ENCODE peak calls at places on chromosomes 4 and X, in four cellular contexts. U is WTC11, X is K562, V is HepG2. K is an unnamed sample.

GRCh38 chr4:138242076-138242829 is at the start of gene SLC7A11:
- DNase-seq in U (peak; percentile 66), X (peak; percentile 95), V (peak; percentile 97), K (peak; percentile 93)

GRCh38 chrX:153970398-153971123 is 1.1 kb downstream of the HCFC1 start:
- DNase-seq in U (no peak), X (peak; percentile 87), V (peak; percentile 29), K (no peak)

GRCh38 chr4:6721121-6721520 is 5.1 kb downstream of the BLOC1S4 start:
- DNase-seq in U (no peak), X (no peak), V (no peak), K (no peak)

GRCh38 chr4:61638600-61638999 is 438.5 kb downstream of the ADGRL3 start:
- DNase-seq in U (no peak), X (no peak), V (no peak), K (no peak)

GRCh38 chr4:95256108-95256835 is 292.5 kb downstream of the UNC5C start:
- DNase-seq in U (no peak), X (peak; percentile 62), V (no peak), K (no peak)

GRCh38 chr4:41135761-41136160 is 78.6 kb downstream of the APBB2 start:
- DNase-seq in U (no peak), X (no peak), V (no peak), K (no peak)

GRCh38 chrX:55794420-55794819 is 76.9 kb downstream of the RRAGB start:
- DNase-seq in U (no peak), X (no peak), V (no peak), K (peak; percentile 73)

GRCh38 chr4:14169460-14169859 is 541.9 kb upstream of the BOD1L1 start:
- DNase-seq in U (no peak), X (no peak), V (no peak), K (no peak)

GRCh38 chrX:1427756-1428155 is 25.0 kb downstream of the ASMTL start:
- DNase-seq in U (peak; percentile 8), X (no peak), V (no peak), K (no peak)

GRCh38 chrX:115562492-115562872 is 1.5 kb downstream of the PLS3 start:
- DNase-seq in U (no peak), X (no peak), V (peak; percentile 13), K (no peak)

GRCh38 chrX:68842781-68843581 is 14.2 kb downstream of the EFNB1 start:
- DNase-seq in U (no peak), X (no peak), V (no peak), K (no peak)

GRCh38 chr4:165011403-165011802 is 20.4 kb upstream of the TRIM60 start:
- DNase-seq in U (no peak), X (no peak), V (no peak), K (no peak)

GRCh38 chrX:22652596-22652995 is 347.2 kb upstream of the DDX53 start:
- DNase-seq in U (peak; percentile 18), X (no peak), V (peak; percentile 8), K (no peak)

GRCh38 chr4:155734065-155734464 is 24.8 kb upstream of the GUCY1B1 start:
- DNase-seq in U (no peak), X (no peak), V (no peak), K (no peak)

GRCh38 chrX:110374544-110374943 is 15.9 kb downstream of the RTL9 start:
- DNase-seq in U (no peak), X (peak; percentile 85), V (no peak), K (no peak)

GRCh38 chrX:110204986-110205385 is 112.9 kb downstream of the AMMECR1 start:
- DNase-seq in U (no peak), X (no peak), V (no peak), K (no peak)

GRCh38 chr4:1195894-1196401 is 23.6 kb upstream of the SPON2 start:
- DNase-seq in U (peak; percentile 5), X (no peak), V (no peak), K (no peak)

GRCh38 chrX:36950495-36951253 is 57.5 kb upstream of the FAM47C start:
- DNase-seq in U (peak; percentile 11), X (no peak), V (no peak), K (no peak)

GRCh38 chr4:127479031-127479622 is 153.6 kb upstream of the INTU start:
- DNase-seq in U (no peak), X (peak; percentile 54), V (peak; percentile 5), K (no peak)

GRCh38 chr4:122221322-122221721 is 69.2 kb downstream of the BLTP1 start:
- DNase-seq in U (no peak), X (no peak), V (no peak), K (no peak)

GRCh38 chr4:123701046-123701445 is 304.5 kb downstream of the SPRY1 start:
- DNase-seq in U (no peak), X (no peak), V (no peak), K (no peak)

GRCh38 chr4:87086143-87086805 is 134.1 kb downstream of the KLHL8 start:
- DNase-seq in U (no peak), X (no peak), V (no peak), K (no peak)

GRCh38 chr4:118752551-118752950 is 67.4 kb downstream of the METTL14 start:
- DNase-seq in U (no peak), X (no peak), V (no peak), K (no peak)

GRCh38 chrX:39873111-39873510 is 224.6 kb downstream of the BCOR start:
- DNase-seq in U (no peak), X (no peak), V (no peak), K (no peak)

GRCh38 chr4:19158451-19158850 is 1093.3 kb upstream of the SLIT2 start:
- DNase-seq in U (no peak), X (no peak), V (no peak), K (no peak)

GRCh38 chr4:156778606-156779005 is 193.0 kb downstream of the PDGFC start:
- DNase-seq in U (no peak), X (no peak), V (peak; percentile 45), K (no peak)

GRCh38 chr4:5710962-5711478 is at the start of gene EVC:
- DNase-seq in U (peak; percentile 79), X (peak; percentile 73), V (peak; percentile 54), K (no peak)

GRCh38 chr4:124151031-124151430 is 561.5 kb downstream of the ANKRD50 start:
- DNase-seq in U (no peak), X (no peak), V (no peak), K (no peak)

GRCh38 chr4:177446571-177446970 is 4.3 kb upstream of the AGA start:
- DNase-seq in U (no peak), X (no peak), V (no peak), K (no peak)

GRCh38 chrX:51608071-51608470 is 10.6 kb downstream of the CENPVL3 start:
- DNase-seq in U (no peak), X (no peak), V (no peak), K (no peak)

GRCh38 chrX:119073911-119074310 is 1.1 kb downstream of the CT47C1 start:
- DNase-seq in U (no peak), X (no peak), V (no peak), K (no peak)

GRCh38 chr4:108900018-108900417 is 137.2 kb upstream of the ETNPPL start:
- DNase-seq in U (no peak), X (no peak), V (no peak), K (no peak)

GRCh38 chrX:39766085-39766726 is 331.6 kb downstream of the BCOR start:
- DNase-seq in U (no peak), X (no peak), V (no peak), K (no peak)

GRCh38 chr4:150251752-150252190 is 173.5 kb downstream of the DCLK2 start:
- DNase-seq in U (peak; percentile 34), X (no peak), V (no peak), K (no peak)

GRCh38 chrX:70439016-70439415 is 5.6 kb upstream of the DLG3 start:
- DNase-seq in U (no peak), X (no peak), V (no peak), K (no peak)

GRCh38 chrX:54891573-54891972 is 29.1 kb upstream of the TRO start:
- DNase-seq in U (no peak), X (peak; percentile 58), V (peak; percentile 21), K (no peak)

GRCh38 chrX:154490021-154490413 is 412 bp downstream of the SLC10A3 start:
- DNase-seq in U (no peak), X (peak; percentile 52), V (no peak), K (no peak)

DNA sequence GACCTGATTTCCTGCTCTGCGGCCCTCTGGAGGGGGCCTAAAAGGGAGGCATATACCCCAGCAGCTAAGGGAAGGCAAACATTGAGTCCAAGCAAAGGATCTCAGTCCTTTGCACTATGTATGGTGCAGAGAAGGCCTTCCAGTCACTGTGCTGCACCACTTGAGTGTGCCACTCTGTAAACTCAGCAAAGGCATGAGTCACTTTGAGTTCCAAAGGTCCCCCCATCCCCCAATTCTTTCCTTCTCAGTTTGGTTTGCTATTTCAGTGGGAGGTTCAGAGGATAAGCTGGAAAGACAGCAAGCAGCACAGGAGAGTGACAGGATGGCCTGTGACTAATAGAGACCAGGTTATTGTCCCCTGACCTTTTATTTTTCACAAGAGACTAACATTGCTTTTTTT is 131.3 kb downstream of the FHDC1 start:
- DNase-seq in U (no peak), X (peak; percentile 19), V (peak; percentile 85), K (no peak)
- TF ChIP-seq ETV6 in U (no peak), X (no peak), V (no peak), K (no peak)

GRCh38 chr4:168569066-168569908 is 72.4 kb downstream of the PALLD start:
- DNase-seq in U (no peak), X (peak; percentile 52), V (peak; percentile 1), K (no peak)
- TF ChIP-seq ATF3 in U (no peak), X (no peak), V (no peak), K (no peak)

DNA sequence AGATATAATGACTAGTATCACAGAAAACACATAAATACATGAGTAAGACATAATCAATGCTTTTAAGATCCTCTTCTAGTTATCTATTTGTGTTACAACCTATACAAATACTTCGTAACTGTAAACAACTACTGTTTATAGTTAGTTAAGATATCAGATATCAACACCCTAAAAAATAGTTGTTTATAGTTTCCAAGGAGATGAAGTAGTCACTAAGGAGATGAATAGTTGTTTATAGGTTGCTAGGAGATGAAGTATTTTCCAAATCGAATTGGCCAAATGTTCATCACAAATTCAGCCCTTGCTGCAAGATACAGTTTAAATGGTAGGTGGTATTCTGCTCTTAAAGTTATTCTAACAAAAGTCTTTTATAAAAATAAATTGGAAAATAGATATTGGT is 618.2 kb upstream of the PCDH10 start:
- DNase-seq in U (no peak), X (no peak), V (no peak), K (no peak)
- TF ChIP-seq ETV6 in U (no peak), X (no peak), V (no peak), K (no peak)

DNA sequence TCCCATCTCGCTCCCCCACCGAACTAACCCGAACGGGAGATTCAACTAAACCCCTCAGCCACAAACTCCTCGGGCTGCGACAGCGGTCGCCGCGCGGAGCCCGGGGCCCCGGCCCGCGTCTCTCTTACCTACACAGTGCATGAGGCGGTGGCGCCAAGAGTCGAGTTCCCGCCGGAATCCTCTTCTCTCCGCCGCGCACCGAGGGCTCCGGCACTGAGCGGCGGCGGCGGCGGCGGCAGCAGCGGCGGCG is 160 bp downstream of the LCORL start:
- DNase-seq in U (no peak), X (no peak), V (no peak), K (no peak)
- TF ChIP-seq ATF3 in U (no peak), X (no peak), V (no peak), K (no peak)

DNA sequence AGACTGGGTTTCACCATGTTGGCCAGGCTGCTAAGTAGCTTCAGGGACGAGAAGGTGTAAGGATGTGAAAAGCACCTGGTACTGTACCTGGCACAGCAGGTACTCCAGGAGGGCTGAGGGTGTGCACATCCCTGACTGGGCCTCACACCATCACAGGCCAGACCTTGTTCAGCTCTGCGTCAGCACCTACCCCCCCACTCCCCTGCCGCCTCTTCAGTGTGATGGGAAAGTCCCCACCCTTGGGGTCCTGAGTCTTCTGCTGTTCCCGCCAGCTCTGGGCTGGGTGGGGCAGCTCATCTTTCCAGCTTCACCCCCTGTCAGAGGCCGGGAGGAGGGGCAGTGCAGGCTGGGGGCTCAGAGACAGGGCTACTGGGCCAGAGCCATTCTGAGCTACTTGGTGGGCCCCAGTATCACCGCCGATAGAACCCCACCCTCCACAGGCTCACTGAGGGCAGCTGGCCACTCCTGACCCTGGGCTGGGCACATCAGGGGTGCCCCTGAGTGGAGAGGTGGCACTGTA is 6.7 kb upstream of the SH3BP2 start:
- DNase-seq in U (no peak), X (no peak), V (no peak), K (peak; percentile 38)
- TF ChIP-seq ETV6 in U (no peak), X (no peak), V (no peak), K (no peak)